ENCODE peak calls at places on chromosome 14, in four cellular contexts. One of them, this sample, is unnamed.

GRCh38 chr14:53890611-53891091 is 66.0 kb downstream of the BMP4 start:
- DNase-seq in activated CD4-positive, CD25-positive, alpha-beta regulatory T cell: no peak
- DNase-seq in HTR-8/SVneo: no peak
- DNase-seq in esophagus muscularis mucosa: no peak
- DNase-seq in this sample: no peak

GRCh38 chr14:99603471-99603933 is 505 bp downstream of the CCDC85C start:
- DNase-seq in HTR-8/SVneo: no peak
- DNase-seq in activated CD4-positive, CD25-positive, alpha-beta regulatory T cell: no peak
- DNase-seq in esophagus muscularis mucosa: no peak
- DNase-seq in this sample: no peak

GRCh38 chr14:93937519-93937918 is 10.4 kb downstream of the FAM181A start:
- DNase-seq in HTR-8/SVneo: no peak
- DNase-seq in activated CD4-positive, CD25-positive, alpha-beta regulatory T cell: no peak
- DNase-seq in esophagus muscularis mucosa: no peak
- DNase-seq in this sample: no peak

GRCh38 chr14:44895716-44896115 is 66.0 kb downstream of the KLHL28 start:
- DNase-seq in esophagus muscularis mucosa: no peak
- DNase-seq in activated CD4-positive, CD25-positive, alpha-beta regulatory T cell: no peak
- DNase-seq in HTR-8/SVneo: peak
- DNase-seq in this sample: no peak

GRCh38 chr14:51165415-51165814 is 70.5 kb upstream of the TRIM9 start:
- DNase-seq in activated CD4-positive, CD25-positive, alpha-beta regulatory T cell: no peak
- DNase-seq in HTR-8/SVneo: no peak
- DNase-seq in esophagus muscularis mucosa: no peak
- DNase-seq in this sample: no peak

GRCh38 chr14:76763362-76764041 is 2.2 kb downstream of the VASH1 start:
- DNase-seq in activated CD4-positive, CD25-positive, alpha-beta regulatory T cell: no peak
- DNase-seq in esophagus muscularis mucosa: no peak
- DNase-seq in HTR-8/SVneo: no peak
- DNase-seq in this sample: no peak

GRCh38 chr14:54699735-54700134 is 132.8 kb downstream of the SAMD4A start:
- DNase-seq in esophagus muscularis mucosa: no peak
- DNase-seq in activated CD4-positive, CD25-positive, alpha-beta regulatory T cell: no peak
- DNase-seq in HTR-8/SVneo: no peak
- DNase-seq in this sample: no peak

GRCh38 chr14:83294941-83295340 is 1761.3 kb upstream of the SEL1L start:
- DNase-seq in activated CD4-positive, CD25-positive, alpha-beta regulatory T cell: no peak
- DNase-seq in esophagus muscularis mucosa: no peak
- DNase-seq in HTR-8/SVneo: no peak
- DNase-seq in this sample: no peak

GRCh38 chr14:77140937-77141591 is 527 bp downstream of the ZDHHC22 start:
- DNase-seq in activated CD4-positive, CD25-positive, alpha-beta regulatory T cell: no peak
- DNase-seq in esophagus muscularis mucosa: no peak
- DNase-seq in HTR-8/SVneo: peak
- DNase-seq in this sample: no peak

GRCh38 chr14:102508410-102508773 is 1.2 kb downstream of the ANKRD9 start:
- DNase-seq in HTR-8/SVneo: no peak
- DNase-seq in esophagus muscularis mucosa: no peak
- DNase-seq in activated CD4-positive, CD25-positive, alpha-beta regulatory T cell: no peak
- DNase-seq in this sample: no peak

GRCh38 chr14:98816718-98817117 is 455.3 kb downstream of the BCL11B start:
- DNase-seq in activated CD4-positive, CD25-positive, alpha-beta regulatory T cell: no peak
- DNase-seq in esophagus muscularis mucosa: no peak
- DNase-seq in HTR-8/SVneo: no peak
- DNase-seq in this sample: no peak

GRCh38 chr14:90109858-90110257 is 48.1 kb downstream of the KCNK13 start:
- DNase-seq in esophagus muscularis mucosa: no peak
- DNase-seq in activated CD4-positive, CD25-positive, alpha-beta regulatory T cell: no peak
- DNase-seq in HTR-8/SVneo: no peak
- DNase-seq in this sample: no peak

This sample was measured in vagina.